ENCODE peak calls at places on chromosomes 1 and 21, in seven cellular contexts. F is A549, Z is IMR-90, D is K562, A is HepG2, M is SK-N-SH, C is GM12878. B is an unnamed sample.
A peak's percentile ranks its signal among the peaks of the same experiment; 100 is the strongest.

GRCh38 chr1:226417830-226418546 is 10.1 kb upstream of the PARP1 start:
- DNase-seq in F (no peak), Z (no peak), D (no peak), A (no peak), M (no peak), C (no peak), B (no peak)

GRCh38 chr1:198380275-198380674 is 160.2 kb downstream of the ATP6V1G3 start:
- DNase-seq in F (no peak), Z (no peak), D (no peak), A (no peak), M (no peak), C (no peak), B (no peak)

GRCh38 chr1:28864695-28865094 is 49.7 kb upstream of the EPB41 start:
- DNase-seq in F (no peak), Z (no peak), D (no peak), A (no peak), M (peak; percentile 66), C (no peak), B (no peak)

GRCh38 chr1:164780863-164781262 is 221.9 kb downstream of the PBX1 start:
- DNase-seq in F (peak; percentile 34), Z (peak; percentile 94), D (no peak), A (no peak), M (no peak), C (no peak), B (no peak)

GRCh38 chr1:9473032-9473792 is 66.1 kb upstream of the SLC25A33 start:
- DNase-seq in F (peak; percentile 95), Z (peak; percentile 95), D (peak; percentile 59), A (no peak), M (peak; percentile 31), C (no peak), B (no peak)

GRCh38 chr1:242017580-242018233 is 18.8 kb upstream of the MAP1LC3C start:
- DNase-seq in F (peak; percentile 72), Z (peak; percentile 21), D (peak; percentile 80), A (peak; percentile 47), M (peak; percentile 81), C (no peak), B (peak; percentile 50)

GRCh38 chr1:7470904-7471638 is 300.0 kb upstream of the VAMP3 start:
- DNase-seq in F (peak; percentile 90), Z (peak; percentile 99), D (no peak), A (no peak), M (peak; percentile 68), C (peak; percentile 23), B (no peak)

GRCh38 chr1:11784993-11785769 is 20.6 kb downstream of the MTHFR start:
- DNase-seq in F (peak; percentile 71), Z (peak; percentile 21), D (peak; percentile 89), A (peak; percentile 64), M (peak; percentile 93), C (no peak), B (peak; percentile 92)

GRCh38 chr1:90761781-90762589 is 44.9 kb upstream of the BARHL2 start:
- DNase-seq in F (no peak), Z (no peak), D (no peak), A (no peak), M (no peak), C (no peak), B (no peak)

GRCh38 chr1:57638239-57638638 is 214.4 kb upstream of the DAB1 start:
- DNase-seq in F (no peak), Z (no peak), D (no peak), A (no peak), M (no peak), C (no peak), B (no peak)

GRCh38 chr1:98046031-98046641 is 125.3 kb upstream of the DPYD start:
- DNase-seq in F (no peak), Z (peak; percentile 51), D (no peak), A (no peak), M (peak; percentile 52), C (no peak), B (peak; percentile 43)

GRCh38 chr21:35204850-35205564 is 155.9 kb upstream of the RUNX1 start:
- DNase-seq in F (no peak), Z (peak; percentile 98), D (peak; percentile 76), A (no peak), M (no peak), C (no peak), B (no peak)

GRCh38 chr1:43319288-43319687 is 18.3 kb upstream of the MPL start:
- DNase-seq in F (no peak), Z (no peak), D (no peak), A (no peak), M (no peak), C (no peak), B (no peak)
- TF ChIP-seq USF2 in F (no peak), Z (no peak), D (no peak), A (no peak), M (no peak), C (no peak), B (no peak)

GRCh38 chr1:222010306-222010705 is 268.4 kb upstream of the DUSP10 start:
- DNase-seq in F (no peak), Z (no peak), D (no peak), A (no peak), M (no peak), C (no peak), B (no peak)
- TF ChIP-seq USF2 in F (no peak), Z (no peak), D (no peak), A (no peak), M (no peak), C (no peak), B (no peak)

GRCh38 chr1:203080456-203080855 is 5.4 kb downstream of the MYOG start:
- DNase-seq in F (no peak), Z (no peak), D (no peak), A (no peak), M (no peak), C (no peak), B (no peak)

GRCh38 chr1:203083463-203083921 is 2.3 kb downstream of the MYOG start:
- DNase-seq in F (no peak), Z (no peak), D (peak; percentile 49), A (no peak), M (no peak), C (no peak), B (no peak)

GRCh38 chr1:203084588-203085527 is 954 bp downstream of the MYOG start:
- DNase-seq in F (no peak), Z (no peak), D (peak; percentile 78), A (peak; percentile 6), M (no peak), C (no peak), B (peak; percentile 84)

GRCh38 chr1:203081465-203082355 is 4.1 kb downstream of the MYOG start:
- DNase-seq in F (no peak), Z (no peak), D (no peak), A (no peak), M (no peak), C (no peak), B (no peak)

GRCh38 chr1:203082571-203083462 is 3.0 kb downstream of the MYOG start:
- DNase-seq in F (no peak), Z (no peak), D (no peak), A (no peak), M (no peak), C (no peak), B (no peak)
- TF ChIP-seq USF2 in F (no peak), Z (no peak), D (no peak), A (no peak), M (no peak), C (no peak), B (no peak)

GRCh38 chr21:37762606-37763005 is 153.7 kb downstream of the KCNJ6 start:
- DNase-seq in F (no peak), Z (no peak), D (no peak), A (no peak), M (no peak), C (no peak), B (no peak)
- TF ChIP-seq USF2 in F (no peak), Z (no peak), D (no peak), A (no peak), M (no peak), C (no peak), B (no peak)

GRCh38 chr1:247647864-247648263 is 31.7 kb downstream of the OR13G1 start:
- DNase-seq in F (no peak), Z (no peak), D (no peak), A (no peak), M (no peak), C (no peak), B (no peak)
- TF ChIP-seq USF2 in F (no peak), Z (no peak), D (no peak), A (no peak), M (no peak), C (no peak), B (no peak)